ENCODE peak calls at places on chromosomes 6 and 20, in four cellular contexts. H is RWPE1, I is stomach, Q is GM20000. S is an unnamed sample.

GRCh38 chr6:53679446-53679933 is 13.9 kb upstream of the KLHL31 start:
- DNase-seq in I (no peak), Q (peak; percentile 16), H (peak; percentile 69), S (peak; percentile 84)

GRCh38 chr6:138577151-138577915 is 78.0 kb upstream of the NHSL1 start:
- DNase-seq in I (no peak), Q (peak; percentile 24), H (no peak), S (no peak)

GRCh38 chr20:17835941-17836861 is 132.4 kb downstream of the SNX5 start:
- DNase-seq in Q (no peak), I (no peak), H (no peak), S (no peak)

GRCh38 chr20:51369503-51369902 is 173.0 kb downstream of the NFATC2 start:
- DNase-seq in Q (no peak), I (no peak), H (no peak), S (no peak)

GRCh38 chr6:152356659-152357058 is 280.5 kb downstream of the SYNE1 start:
- DNase-seq in I (no peak), H (peak; percentile 58), Q (peak; percentile 30), S (peak; percentile 64)

GRCh38 chr6:39754493-39755115 is 29.4 kb upstream of the KIF6 start:
- DNase-seq in Q (no peak), H (no peak), I (no peak), S (no peak)

GRCh38 chr20:5865604-5866003 is 84.7 kb downstream of the TRMT6 start:
- DNase-seq in Q (no peak), H (peak; percentile 28), I (no peak), S (no peak)

GRCh38 chr20:33656010-33656782 is 5.9 kb upstream of the C20orf144 start:
- DNase-seq in I (no peak), Q (no peak), H (no peak), S (no peak)

GRCh38 chr20:32474967-32475819 is 109.9 kb downstream of the NOL4L start:
- DNase-seq in Q (peak; percentile 83), I (peak; percentile 90), H (peak; percentile 99), S (peak; percentile 82)

GRCh38 chr6:56483929-56484328 is 158.8 kb downstream of the DST start:
- DNase-seq in Q (no peak), I (no peak), H (no peak), S (no peak)

GRCh38 chr6:123085403-123085802 is 89.4 kb downstream of the CLVS2 start:
- DNase-seq in I (no peak), H (no peak), Q (no peak), S (no peak)

GRCh38 chr6:170523256-170524187 is 29.6 kb downstream of the PSMB1 start:
- DNase-seq in I (no peak), Q (no peak), H (no peak), S (no peak)

GRCh38 chr20:58693226-58694006 is 816 bp downstream of the NPEPL1 start:
- DNase-seq in I (peak; percentile 26), H (no peak), Q (peak; percentile 48), S (peak; percentile 59)

GRCh38 chr6:48186746-48187145 is 75.7 kb upstream of the PTCHD4 start:
- DNase-seq in H (no peak), I (no peak), Q (no peak), S (peak; percentile 60)

GRCh38 chr6:37160922-37161778 is 8.8 kb upstream of the PIM1 start:
- DNase-seq in Q (no peak), H (no peak), I (no peak), S (no peak)

GRCh38 chr20:5786930-5787826 is 37.0 kb downstream of the SHLD1 start:
- DNase-seq in H (no peak), Q (no peak), I (no peak), S (peak; percentile 20)

GRCh38 chr20:63690898-63691710 is 5.3 kb upstream of the TNFRSF6B start:
- DNase-seq in H (no peak), I (no peak), Q (peak; percentile 56), S (no peak)

GRCh38 chr6:56890066-56890465 is 64.8 kb upstream of the BEND6 start:
- DNase-seq in I (no peak), H (no peak), Q (no peak), S (no peak)

GRCh38 chr20:45343445-45343866 is 4.8 kb downstream of the SDC4 start:
- DNase-seq in I (peak; percentile 78), Q (no peak), H (peak; percentile 19), S (no peak)

GRCh38 chr20:64139200-64140081 is 24.8 kb upstream of the MYT1 start:
- DNase-seq in I (no peak), H (no peak), Q (no peak), S (no peak)

GRCh38 chr6:113630738-113631535 is 226.2 kb upstream of the MARCKS start:
- DNase-seq in Q (peak; percentile 52), I (no peak), H (no peak), S (no peak)

GRCh38 chr6:24064106-24064505 is 61.9 kb upstream of the NRSN1 start:
- DNase-seq in H (no peak), Q (no peak), I (no peak), S (peak; percentile 57)

GRCh38 chr6:84606860-84607259 is 157.5 kb downstream of the TBX18 start:
- DNase-seq in Q (no peak), I (no peak), H (no peak), S (no peak)

GRCh38 chr6:139765825-139766285 is 391.4 kb upstream of the CITED2 start:
- DNase-seq in Q (no peak), I (no peak), H (peak; percentile 59), S (no peak)

GRCh38 chr6:26330835-26331808 is 33.9 kb upstream of the BTN3A2 start:
- DNase-seq in H (no peak), Q (peak; percentile 46), I (no peak), S (peak; percentile 73)

GRCh38 chr6:168221000-168221399 is 98.6 kb downstream of the DACT2 start:
- DNase-seq in Q (no peak), H (no peak), I (no peak), S (no peak)

GRCh38 chr6:67883500-67884366 is 751.3 kb upstream of the ADGRB3 start:
- DNase-seq in Q (no peak), I (no peak), H (no peak), S (no peak)

GRCh38 chr20:52190437-52191131 is 995 bp downstream of the ZFP64 start:
- DNase-seq in Q (peak; percentile 78), I (peak; percentile 34), H (peak; percentile 89), S (peak; percentile 28)

GRCh38 chr6:52063584-52064400 is 23.6 kb downstream of the PKHD1 start:
- DNase-seq in Q (peak; percentile 63), I (peak; percentile 53), H (peak; percentile 46), S (peak; percentile 79)

GRCh38 chr20:62770111-62770910 is 26.0 kb upstream of the MRGBP start:
- DNase-seq in I (no peak), Q (no peak), H (no peak), S (no peak)

GRCh38 chr20:44723391-44723790 is 8.2 kb downstream of the CCN5 start:
- DNase-seq in H (no peak), Q (no peak), I (no peak), S (no peak)

GRCh38 chr6:33154349-33154748 is 37.9 kb downstream of the COL11A2 start:
- DNase-seq in H (no peak), Q (no peak), I (no peak), S (no peak)

GRCh38 chr6:19757036-19757435 is 80.1 kb upstream of the ID4 start:
- DNase-seq in Q (no peak), I (no peak), H (no peak), S (peak; percentile 24)

GRCh38 chr20:35661908-35662307 is 2.8 kb downstream of the CPNE1 start:
- DNase-seq in I (no peak), Q (no peak), H (no peak), S (no peak)

GRCh38 chr6:156662025-156662445 is 115.1 kb upstream of the ARID1B start:
- DNase-seq in I (no peak), Q (peak; percentile 38), H (no peak), S (peak; percentile 82)

GRCh38 chr20:2612073-2612472 is 40.4 kb upstream of the NOP56 start:
- DNase-seq in Q (no peak), I (no peak), H (no peak), S (no peak)

GRCh38 chr6:165218816-165219215 is 90.6 kb downstream of the C6orf118 start:
- DNase-seq in H (peak; percentile 39), Q (no peak), I (no peak), S (no peak)

GRCh38 chr20:20549267-20549612 is 163.2 kb downstream of the RALGAPA2 start:
- DNase-seq in Q (no peak), H (peak; percentile 59), I (peak; percentile 33), S (no peak)

GRCh38 chr20:62481441-62482135 is 5.8 kb upstream of the GATA5 start:
- DNase-seq in Q (no peak), I (peak; percentile 71), H (no peak), S (peak; percentile 52)